ENCODE peak calls at places on chromosomes 4 and X, in ten cellular contexts. Q is fibroblast of the aortic adventitia, P is lower leg skin, J is brain microvascular endothelial cell, X is heart left ventricle, C is HepG2, A is pancreas, E is fibroblast of lung, H is GM12878, F is AG10803. Y is an unnamed sample.

GRCh38 chrX:79482686-79483085 is 115.6 kb upstream of the ITM2A start:
- DNase-seq in Q (no peak), P (no peak), J (no peak), X (no peak), C (no peak), A (no peak), E (no peak), H (no peak), F (no peak), Y (no peak)

GRCh38 chr4:41204400-41204978 is 9.9 kb downstream of the APBB2 start:
- DNase-seq in Q (peak), P (no peak), J (peak), X (peak), C (peak), A (peak), E (peak), H (no peak), F (peak), Y (no peak)

GRCh38 chr4:46442963-46443362 is 53.0 kb upstream of the GABRA2 start:
- DNase-seq in Q (no peak), P (no peak), J (no peak), X (no peak), C (no peak), A (no peak), E (peak), H (no peak), F (no peak), Y (no peak)

GRCh38 chr4:108113229-108113628 is 55.5 kb downstream of the LEF1 start:
- DNase-seq in Q (no peak), P (no peak), J (no peak), X (no peak), C (no peak), A (no peak), E (no peak), H (no peak), F (no peak), Y (no peak)

GRCh38 chrX:66074920-66075879 is 35.3 kb upstream of the VSIG4 start:
- DNase-seq in Q (no peak), P (peak), J (no peak), X (peak), C (no peak), A (no peak), E (no peak), H (peak), F (no peak), Y (no peak)

GRCh38 chr4:7691061-7691460 is 248.6 kb downstream of the AFAP1 start:
- DNase-seq in Q (no peak), P (no peak), J (no peak), X (no peak), C (no peak), A (no peak), E (no peak), H (no peak), F (no peak), Y (no peak)

GRCh38 chr4:5980436-5981155 is 37.6 kb downstream of the C4orf50 start:
- DNase-seq in Q (no peak), P (no peak), J (no peak), X (no peak), C (no peak), A (no peak), E (peak), H (no peak), F (no peak), Y (no peak)

GRCh38 chr4:8540072-8540471 is 40.1 kb upstream of the GPR78 start:
- DNase-seq in Q (no peak), P (no peak), J (no peak), X (no peak), C (no peak), A (no peak), E (no peak), H (peak), F (no peak), Y (no peak)

GRCh38 chrX:101230636-101231035 is 11.1 kb downstream of the DRP2 start:
- DNase-seq in Q (no peak), P (no peak), J (peak), X (no peak), C (no peak), A (no peak), E (peak), H (no peak), F (peak), Y (no peak)

GRCh38 chr4:109945056-109945455 is 32.4 kb downstream of the EGF start:
- DNase-seq in Q (no peak), P (no peak), J (no peak), X (no peak), C (peak), A (no peak), E (no peak), H (no peak), F (no peak), Y (no peak)

GRCh38 chrX:31110657-31111056 is 38.8 kb upstream of the FTHL17 start:
- DNase-seq in Q (no peak), P (no peak), J (no peak), X (no peak), C (no peak), A (no peak), E (no peak), H (no peak), F (no peak), Y (no peak)

GRCh38 chrX:8037593-8038348 is 110.6 kb upstream of the PNPLA4 start:
- DNase-seq in Q (no peak), P (no peak), J (no peak), X (no peak), C (no peak), A (no peak), E (peak), H (no peak), F (no peak), Y (no peak)

GRCh38 chr4:185656467-185656890 is 121.2 kb upstream of the PDLIM3 start:
- DNase-seq in Q (peak), P (no peak), J (peak), X (peak), C (no peak), A (peak), E (peak), H (no peak), F (peak), Y (no peak)

GRCh38 chrX:40152706-40153334 is 55.1 kb upstream of the BCOR start:
- DNase-seq in Q (no peak), P (no peak), J (no peak), X (peak), C (no peak), A (peak), E (no peak), H (no peak), F (no peak), Y (no peak)

GRCh38 chrX:130770615-130771014 is 132.4 kb downstream of the ENOX2 start:
- DNase-seq in Q (peak), P (no peak), J (peak), X (no peak), C (no peak), A (no peak), E (peak), H (no peak), F (peak), Y (peak)

GRCh38 chrX:136214551-136214950 is 36.6 kb downstream of the MAP7D3 start:
- DNase-seq in Q (peak), P (no peak), J (peak), X (no peak), C (peak), A (no peak), E (peak), H (no peak), F (peak), Y (peak)

GRCh38 chr4:141792164-141792563 is 155.8 kb downstream of the IL15 start:
- DNase-seq in Q (no peak), P (no peak), J (no peak), X (no peak), C (no peak), A (no peak), E (no peak), H (no peak), F (no peak), Y (no peak)

GRCh38 chr4:115090483-115091075 is 22.8 kb downstream of the NDST4 start:
- DNase-seq in Q (peak), P (no peak), J (no peak), X (no peak), C (peak), A (no peak), E (peak), H (no peak), F (peak), Y (no peak)

GRCh38 chr4:183905593-183906485 is 732 bp downstream of the STOX2 start:
- DNase-seq in Q (peak), P (no peak), J (peak), X (peak), C (no peak), A (peak), E (peak), H (no peak), F (peak), Y (no peak)

GRCh38 chr4:57078685-57079521 is 31.3 kb downstream of the IGFBP7 start:
- DNase-seq in Q (peak), P (no peak), J (peak), X (no peak), C (peak), A (peak), E (no peak), H (no peak), F (no peak), Y (no peak)

GRCh38 chrX:124194209-124194608 is 138.3 kb upstream of the TEX13D start:
- DNase-seq in Q (no peak), P (no peak), J (no peak), X (peak), C (no peak), A (peak), E (peak), H (no peak), F (peak), Y (peak)

GRCh38 chrX:43677993-43678392 is 21.9 kb downstream of the MAOA start:
- DNase-seq in Q (no peak), P (no peak), J (no peak), X (no peak), C (no peak), A (no peak), E (no peak), H (no peak), F (no peak), Y (no peak)

GRCh38 chr4:155853189-155853588 is 12.9 kb downstream of the ASIC5 start:
- DNase-seq in Q (no peak), P (no peak), J (no peak), X (no peak), C (no peak), A (no peak), E (no peak), H (no peak), F (no peak), Y (no peak)

GRCh38 chrX:40173662-40174593 is 76.2 kb upstream of the BCOR start:
- DNase-seq in Q (no peak), P (no peak), J (no peak), X (peak), C (peak), A (peak), E (no peak), H (no peak), F (no peak), Y (no peak)

GRCh38 chr4:52873861-52874343 is 11.8 kb downstream of the RASL11B start:
- DNase-seq in Q (no peak), P (no peak), J (no peak), X (no peak), C (peak), A (no peak), E (no peak), H (no peak), F (no peak), Y (no peak)

GRCh38 chr4:3814026-3814570 is 47.9 kb downstream of the ADRA2C start:
- DNase-seq in Q (no peak), P (no peak), J (no peak), X (no peak), C (no peak), A (no peak), E (no peak), H (no peak), F (no peak), Y (no peak)
- H3K4me3 ChIP-seq in Q (no peak), P (no peak), J (no peak), X (no peak), C (no peak), A (no peak), E (no peak), H (no peak), F (no peak), Y (no peak)

GRCh38 chrX:68647156-68647957 is at the start of gene STARD8:
- DNase-seq in Q (peak), P (no peak), J (peak), X (peak), C (peak), A (peak), E (peak), H (no peak), F (peak), Y (no peak)
- TF ChIP-seq CTCF in Q (peak), P (no peak), J (peak), X (no peak), C (no peak), A (no peak), E (no peak), H (no peak), F (peak), Y (no peak)

GRCh38 chrX:133302775-133303445 is 84.8 kb upstream of the TFDP3 start:
- DNase-seq in Q (no peak), P (no peak), J (peak), X (no peak), C (no peak), A (no peak), E (no peak), H (no peak), F (no peak), Y (no peak)

GRCh38 chrX:133307637-133308485 is 89.7 kb upstream of the TFDP3 start:
- DNase-seq in Q (peak), P (no peak), J (no peak), X (peak), C (no peak), A (no peak), E (peak), H (no peak), F (peak), Y (no peak)

GRCh38 chrX:133307094-133307493 is 88.9 kb upstream of the TFDP3 start:
- DNase-seq in Q (no peak), P (no peak), J (no peak), X (no peak), C (no peak), A (no peak), E (no peak), H (no peak), F (no peak), Y (no peak)

DNA sequence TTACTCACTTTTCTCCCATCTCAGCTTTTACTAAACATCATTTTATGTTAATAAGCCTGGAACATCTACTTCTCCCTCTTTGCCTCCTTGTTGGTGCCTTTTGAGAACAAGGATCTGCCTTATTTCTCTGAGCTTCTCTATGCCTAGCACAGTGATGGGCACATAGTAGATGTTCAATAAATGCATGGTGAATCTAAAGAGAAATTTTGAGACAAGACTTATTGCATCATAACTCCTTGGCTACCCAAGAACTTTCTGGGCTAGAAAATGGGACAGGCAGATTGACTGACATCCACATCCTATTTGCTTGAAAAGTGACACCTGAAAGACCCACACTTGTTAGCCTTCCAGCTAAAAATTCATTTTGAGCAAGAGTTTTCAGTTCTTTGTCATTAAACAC is 87.2 kb upstream of the TFDP3 start:
- DNase-seq in Q (no peak), P (no peak), J (no peak), X (no peak), C (no peak), A (no peak), E (no peak), H (no peak), F (no peak), Y (no peak)
- H3K4me3 ChIP-seq in Q (no peak), P (no peak), J (no peak), X (no peak), C (no peak), A (no peak), E (no peak), H (no peak), F (no peak), Y (no peak)

GRCh38 chr4:15757084-15757483 is 21.0 kb upstream of the CD38 start:
- DNase-seq in Q (no peak), P (no peak), J (no peak), X (no peak), C (no peak), A (no peak), E (no peak), H (no peak), F (no peak), Y (no peak)

GRCh38 chr4:15755321-15755750 is 22.8 kb upstream of the CD38 start:
- DNase-seq in Q (peak), P (no peak), J (peak), X (no peak), C (no peak), A (no peak), E (peak), H (no peak), F (peak), Y (no peak)

GRCh38 chr4:15755781-15756180 is 22.3 kb upstream of the CD38 start:
- DNase-seq in Q (no peak), P (no peak), J (no peak), X (no peak), C (no peak), A (no peak), E (no peak), H (no peak), F (no peak), Y (no peak)

GRCh38 chr4:15758294-15758693 is 19.8 kb upstream of the CD38 start:
- DNase-seq in Q (no peak), P (no peak), J (no peak), X (no peak), C (no peak), A (no peak), E (no peak), H (no peak), F (no peak), Y (no peak)

GRCh38 chr4:15756361-15756861 is 21.7 kb upstream of the CD38 start:
- DNase-seq in Q (no peak), P (no peak), J (peak), X (no peak), C (peak), A (no peak), E (peak), H (peak), F (no peak), Y (peak)
- TF ChIP-seq CTCF in Q (no peak), P (no peak), J (peak), X (no peak), C (peak), A (no peak), E (no peak), H (peak), F (peak), Y (peak)

GRCh38 chr4:24328711-24329110 is 255.6 kb downstream of the DHX15 start:
- DNase-seq in Q (no peak), P (no peak), J (no peak), X (no peak), C (no peak), A (no peak), E (no peak), H (no peak), F (no peak), Y (no peak)
- H3K4me3 ChIP-seq in Q (no peak), P (no peak), J (no peak), X (no peak), C (no peak), A (no peak), E (no peak), H (no peak), F (no peak), Y (no peak)

GRCh38 chr4:38723726-38724506 is 58.9 kb downstream of the TLR10 start:
- DNase-seq in Q (peak), P (no peak), J (no peak), X (no peak), C (peak), A (no peak), E (no peak), H (no peak), F (peak), Y (no peak)

GRCh38 chr4:38728651-38729141 is 54.1 kb downstream of the TLR10 start:
- DNase-seq in Q (no peak), P (no peak), J (no peak), X (no peak), C (peak), A (peak), E (no peak), H (no peak), F (no peak), Y (no peak)

GRCh38 chr4:38723114-38723513 is 59.1 kb downstream of the KLF3 start:
- DNase-seq in Q (no peak), P (no peak), J (no peak), X (no peak), C (no peak), A (no peak), E (no peak), H (no peak), F (no peak), Y (no peak)

DNA sequence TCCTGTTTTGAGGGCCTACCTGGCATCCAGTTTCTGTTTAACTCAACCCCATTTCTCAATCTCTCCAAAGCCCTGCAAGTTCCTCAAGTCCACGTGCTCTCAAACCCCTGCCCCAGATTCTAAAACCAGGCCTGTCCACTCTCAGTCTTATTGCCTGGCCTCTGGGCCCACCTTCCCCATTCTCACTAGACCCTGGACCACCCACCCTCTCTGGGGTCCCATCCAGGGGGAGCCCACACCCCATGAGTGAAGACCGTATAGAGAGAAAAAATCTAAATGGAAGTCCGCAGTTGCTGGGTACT is 58.3 kb downstream of the TLR10 start:
- DNase-seq in Q (no peak), P (no peak), J (no peak), X (no peak), C (no peak), A (no peak), E (no peak), H (no peak), F (no peak), Y (no peak)
- TF ChIP-seq CTCF in Q (no peak), P (no peak), J (no peak), X (no peak), C (no peak), A (no peak), E (no peak), H (no peak), F (no peak), Y (no peak)

GRCh38 chr4:112516401-112517066 is 554 bp upstream of the NEUROG2 start:
- DNase-seq in Q (no peak), P (no peak), J (no peak), X (no peak), C (no peak), A (no peak), E (no peak), H (no peak), F (no peak), Y (no peak)
- H3K4me3 ChIP-seq in Q (no peak), P (no peak), J (peak), X (peak), C (no peak), A (peak), E (no peak), H (peak), F (no peak), Y (no peak)

GRCh38 chrX:139967300-139967699 is 2.0 kb upstream of the CXorf66 start:
- DNase-seq in Q (no peak), P (no peak), J (no peak), X (no peak), C (peak), A (no peak), E (peak), H (no peak), F (no peak), Y (no peak)
- TF ChIP-seq CTCF in Q (peak), P (no peak), J (peak), X (no peak), C (no peak), A (no peak), E (peak), H (peak), F (peak), Y (peak)

DNA sequence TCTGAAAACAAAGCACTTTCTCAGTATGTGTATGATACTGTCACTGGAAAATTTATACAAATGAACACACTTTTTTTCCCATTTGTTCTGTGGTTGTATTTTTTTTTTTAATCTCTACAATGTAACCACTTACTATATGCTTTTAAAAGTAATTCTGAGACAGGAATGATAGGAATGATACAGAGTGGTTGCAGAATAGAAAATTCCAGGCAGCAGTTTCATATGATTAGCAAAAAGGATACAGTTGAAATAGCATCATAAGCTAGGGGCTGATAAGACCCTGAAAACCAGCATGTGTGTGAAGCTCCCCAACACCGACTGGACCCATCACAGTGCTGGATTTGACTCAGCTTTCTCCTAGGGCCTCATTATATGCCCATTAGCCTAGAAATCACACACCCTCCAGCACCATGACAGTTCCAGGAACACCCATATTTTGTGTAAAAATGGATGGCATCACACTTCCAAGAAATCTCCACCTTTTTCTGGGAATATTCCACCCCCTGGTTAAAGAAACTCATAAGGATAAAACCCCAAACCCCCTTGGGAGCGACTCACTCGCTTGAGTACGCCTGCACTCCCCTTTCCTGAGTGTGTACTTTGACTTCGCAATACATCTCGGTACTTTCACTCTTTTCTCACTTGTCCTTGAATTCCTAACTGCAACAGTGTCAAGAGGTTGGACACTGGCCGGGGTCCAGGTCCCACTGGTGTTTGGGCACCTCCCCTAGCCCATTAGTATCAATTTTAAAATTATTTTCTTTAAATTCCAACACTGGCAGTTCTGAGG is 77.4 kb upstream of the AGA start:
- DNase-seq in Q (peak), P (no peak), J (no peak), X (no peak), C (no peak), A (no peak), E (no peak), H (no peak), F (peak), Y (no peak)
- H3K4me3 ChIP-seq in Q (no peak), P (no peak), J (no peak), X (no peak), C (no peak), A (no peak), E (no peak), H (no peak), F (no peak), Y (no peak)

Y was measured in HFF-Myc.